ENCODE peak calls at places on chromosomes 1 and 21, in seven cellular contexts. O is right cardiac atrium, C is lower lobe of right lung, L is transverse colon, N is Karpas-422, K is left lung, A is SJCRH30. P is an unnamed sample.

GRCh38 chr1:109399326-109399957 is 1.7 kb upstream of the SORT1 start:
- DNase-seq in O (no peak), C (no peak), L (no peak), N (peak; percentile 88), K (no peak), A (peak; percentile 25), P (no peak)

GRCh38 chr1:168506204-168506819 is 37.5 kb downstream of the XCL2 start:
- DNase-seq in O (no peak), C (no peak), L (no peak), N (no peak), K (no peak), A (no peak), P (peak; percentile 9)

GRCh38 chr1:58727363-58727762 is 27.5 kb upstream of the MYSM1 start:
- DNase-seq in O (no peak), C (no peak), L (no peak), N (no peak), K (no peak), A (peak; percentile 22), P (peak; percentile 80)

GRCh38 chr1:152189657-152190442 is 30.8 kb upstream of the RPTN start:
- DNase-seq in O (peak; percentile 65), C (peak; percentile 74), L (peak; percentile 50), N (peak; percentile 92), K (peak; percentile 68), A (peak; percentile 30), P (peak; percentile 55)

GRCh38 chr1:6882414-6882813 is 97.2 kb downstream of the CAMTA1 start:
- DNase-seq in O (no peak), C (no peak), L (no peak), N (no peak), K (no peak), A (no peak), P (no peak)

GRCh38 chr1:6359568-6360496 is 33.7 kb downstream of the ACOT7 start:
- DNase-seq in O (peak; percentile 71), C (peak; percentile 85), L (peak; percentile 89), N (peak; percentile 71), K (no peak), A (peak; percentile 64), P (no peak)

GRCh38 chr1:100578201-100578600 is 40.3 kb downstream of the GPR88 start:
- DNase-seq in O (no peak), C (no peak), L (no peak), N (no peak), K (no peak), A (peak; percentile 55), P (no peak)

GRCh38 chr1:70536708-70537398 is 125.8 kb downstream of the CTH start:
- DNase-seq in O (no peak), C (no peak), L (no peak), N (no peak), K (no peak), A (no peak), P (no peak)

GRCh38 chr1:9084883-9085282 is 15.4 kb upstream of the SLC2A5 start:
- DNase-seq in O (peak; percentile 50), C (no peak), L (no peak), N (no peak), K (no peak), A (no peak), P (peak; percentile 59)

GRCh38 chr1:20343149-20343936 is 52.7 kb downstream of the VWA5B1 start:
- DNase-seq in O (peak; percentile 50), C (no peak), L (no peak), N (peak; percentile 57), K (no peak), A (no peak), P (no peak)

GRCh38 chr1:220694866-220695382 is 4.8 kb downstream of the C1orf115 start:
- DNase-seq in O (no peak), C (no peak), L (no peak), N (no peak), K (no peak), A (no peak), P (no peak)

GRCh38 chr1:41362749-41363631 is 1.8 kb downstream of the FOXO6 start:
- DNase-seq in O (no peak), C (no peak), L (no peak), N (no peak), K (no peak), A (no peak), P (no peak)

GRCh38 chr21:29205009-29205408 is 74.6 kb downstream of the MAP3K7CL start:
- DNase-seq in O (no peak), C (no peak), L (no peak), N (no peak), K (no peak), A (no peak), P (no peak)

GRCh38 chr1:28246427-28246832 is 10.5 kb downstream of the ATP5IF1 start:
- DNase-seq in O (no peak), C (no peak), L (peak; percentile 38), N (peak; percentile 83), K (no peak), A (no peak), P (no peak)

GRCh38 chr21:45509566-45510465 is 32.4 kb downstream of the SLC19A1 start:
- DNase-seq in O (peak; percentile 12), C (peak; percentile 46), L (no peak), N (no peak), K (peak; percentile 79), A (no peak), P (no peak)

GRCh38 chr1:178934574-178934945 is 63.7 kb upstream of the ANGPTL1 start:
- DNase-seq in O (no peak), C (no peak), L (no peak), N (no peak), K (no peak), A (no peak), P (no peak)

GRCh38 chr1:40232444-40232843 is 15.3 kb upstream of the TMCO2 start:
- DNase-seq in O (no peak), C (no peak), L (peak; percentile 13), N (peak; percentile 85), K (no peak), A (no peak), P (no peak)

GRCh38 chr1:231234506-231234905 is 6.5 kb upstream of the GNPAT start:
- DNase-seq in O (no peak), C (no peak), L (no peak), N (no peak), K (no peak), A (no peak), P (no peak)

GRCh38 chr21:45293726-45294401 is 6.2 kb upstream of the POFUT2 start:
- DNase-seq in O (peak; percentile 69), C (peak; percentile 47), L (no peak), N (no peak), K (peak; percentile 76), A (no peak), P (no peak)

GRCh38 chr1:204255225-204255624 is 41.4 kb upstream of the GOLT1A start:
- DNase-seq in O (no peak), C (no peak), L (no peak), N (no peak), K (no peak), A (peak; percentile 78), P (no peak)

GRCh38 chr1:231376101-231376500 is 38.0 kb downstream of the SPRTN start:
- DNase-seq in O (no peak), C (no peak), L (no peak), N (no peak), K (no peak), A (no peak), P (no peak)

GRCh38 chr1:54516249-54516920 is 31.6 kb upstream of the ACOT11 start:
- DNase-seq in O (no peak), C (no peak), L (no peak), N (no peak), K (no peak), A (no peak), P (no peak)

GRCh38 chr21:43917515-43918384 is 52.7 kb downstream of the AGPAT3 start:
- DNase-seq in O (no peak), C (peak; percentile 32), L (peak; percentile 42), N (peak; percentile 58), K (peak; percentile 10), A (no peak), P (no peak)

GRCh38 chr21:22573834-22574233 is 1575.6 kb downstream of the NCAM2 start:
- DNase-seq in O (no peak), C (no peak), L (no peak), N (no peak), K (no peak), A (no peak), P (no peak)

GRCh38 chr1:116498789-116499628 is 71.8 kb downstream of the CD58 start:
- DNase-seq in O (peak; percentile 38), C (no peak), L (peak; percentile 64), N (peak; percentile 87), K (no peak), A (peak; percentile 68), P (peak; percentile 44)

DNA sequence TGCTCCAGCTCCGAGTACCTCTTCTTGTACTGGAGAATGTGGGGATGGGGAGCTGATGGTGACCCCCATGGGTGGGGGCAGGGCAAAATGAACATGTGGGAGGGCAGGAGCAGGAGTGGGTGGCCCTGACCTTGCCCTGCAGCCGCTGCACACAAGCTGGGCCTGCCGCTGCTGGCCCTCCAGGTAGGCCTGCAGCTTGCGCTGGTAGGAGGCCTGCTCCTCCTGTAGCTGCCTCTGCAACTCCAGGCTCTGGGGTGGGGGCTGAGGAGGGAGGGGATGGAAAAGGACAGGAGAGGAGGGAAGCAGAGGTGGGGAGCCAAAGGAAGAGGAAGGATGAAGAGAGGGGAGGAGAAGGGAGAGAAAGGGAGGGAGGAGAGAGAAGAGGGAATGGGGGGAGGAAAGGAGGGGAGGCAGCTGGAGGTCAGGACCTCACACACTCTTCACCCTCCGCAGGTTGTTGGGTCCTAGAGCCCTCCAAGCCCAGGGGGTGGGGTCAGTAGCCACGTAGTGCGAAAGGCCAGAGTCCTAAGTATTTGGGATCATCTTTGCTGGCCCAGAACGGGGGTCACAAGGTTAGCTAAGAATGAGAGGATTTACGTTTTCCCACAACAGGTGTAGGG is 22.9 kb downstream of the RNU1-1 start:
- DNase-seq in O (no peak), C (no peak), L (no peak), N (no peak), K (no peak), A (no peak), P (no peak)
- H3K4me3 ChIP-seq in O (no peak overlapping the region), C (no peak overlapping the region), L (no peak overlapping the region), N (no peak overlapping the region), K (no peak overlapping the region), A (no peak overlapping the region), P (no peak overlapping the region)

GRCh38 chr1:247056071-247056470 is 22.5 kb downstream of the ZNF670 start:
- DNase-seq in O (no peak), C (no peak), L (no peak), N (no peak), K (no peak), A (no peak), P (no peak)
- H3K9me3 ChIP-seq in O (no peaks in the 10 kb centered on the region), C (peaks cover 59% of the 10 kb centered on the region), L (peaks cover 33% of the 10 kb centered on the region), N (peaks cover 57% of the 10 kb centered on the region), K (no peaks in the 10 kb centered on the region), A (peaks cover 22% of the 10 kb centered on the region), P (peaks cover 52% of the 10 kb centered on the region)

DNA sequence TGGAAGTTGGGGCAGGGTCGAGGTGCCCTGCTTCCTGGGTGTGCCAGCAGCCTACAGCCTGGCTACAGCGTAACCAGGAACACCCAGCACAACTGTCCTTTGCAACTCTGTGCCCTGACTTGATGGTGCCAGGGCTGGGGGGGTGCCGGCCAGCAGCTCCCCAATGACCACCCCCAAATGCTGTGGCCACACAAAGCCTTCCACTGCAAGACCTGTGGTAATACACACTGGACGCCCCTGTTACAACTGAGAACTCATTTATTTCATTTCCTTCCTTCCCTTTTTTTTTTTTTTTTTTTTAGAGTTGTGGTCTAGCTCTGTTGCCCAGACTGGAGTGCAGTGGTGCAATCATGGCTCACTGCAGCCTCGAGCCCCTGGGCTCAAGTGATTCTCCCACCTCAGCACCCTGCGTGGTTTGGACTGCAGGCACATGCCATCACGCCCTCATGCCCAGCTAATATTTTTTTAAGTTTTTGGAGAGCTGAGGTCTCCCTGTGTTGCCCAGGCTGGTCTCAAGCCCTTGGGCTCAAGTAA is 25.2 kb downstream of the TP73 start:
- DNase-seq in O (peak; percentile 10), C (no peak), L (no peak), N (no peak), K (peak; percentile 78), A (no peak), P (no peak)
- H3K27me3 ChIP-seq in O (no peaks in the 10 kb centered on the region), C (peaks cover 4% of the 10 kb centered on the region), L (peaks cover 12% of the 10 kb centered on the region), N (no peaks in the 10 kb centered on the region), K (no peaks in the 10 kb centered on the region), A (no peaks in the 10 kb centered on the region), P (no peaks in the 10 kb centered on the region)

GRCh38 chr1:201023517-201023902 is at the start of gene KIF21B:
- DNase-seq in O (peak; percentile 87), C (peak; percentile 89), L (peak; percentile 92), N (peak; percentile 88), K (peak; percentile 97), A (peak; percentile 82), P (peak; percentile 79)
- H3K4me3 ChIP-seq in O (peak within 1 kb of the TSS; percentile 90), C (peak within 1 kb of the TSS; percentile 62), L (peak within 1 kb of the TSS; percentile 72), N (no peak within 1 kb of the TSS), K (peak within 1 kb of the TSS; percentile 58), A (peak within 1 kb of the TSS; percentile 59), P (peak within 1 kb of the TSS; percentile 34)

P was measured in MG63.